ENCODE peak calls at places on chromosome 9, in four cellular contexts. F is body of pancreas; X is HCT116; B is effector memory CD4-positive, alpha-beta T cell. Y is an unnamed sample.

GRCh38 chr9:95822583-95823431 is 52.7 kb upstream of the ERCC6L2 start:
- DNase-seq in F (no peak), X (peak; percentile 2), B (no peak), Y (no peak)

GRCh38 chr9:101470929-101471328 is 35.4 kb upstream of the ALDOB start:
- DNase-seq in F (no peak), X (no peak), B (no peak), Y (no peak)

GRCh38 chr9:123073441-123073840 is 40.0 kb downstream of the GPR21 start:
- DNase-seq in F (no peak), X (no peak), B (no peak), Y (no peak)

GRCh38 chr9:99056876-99057664 is 47.8 kb upstream of the TGFBR1 start:
- DNase-seq in F (no peak), X (no peak), B (no peak), Y (no peak)

GRCh38 chr9:72980600-72981265 is 27.9 kb upstream of the ALDH1A1 start:
- DNase-seq in F (no peak), X (no peak), B (no peak), Y (no peak)

GRCh38 chr9:126609711-126610388 is 3.9 kb upstream of the LMX1B start:
- DNase-seq in F (no peak), X (no peak), B (no peak), Y (peak; percentile 62)

GRCh38 chr9:110650991-110651411 is 17.6 kb upstream of the MUSK start:
- DNase-seq in F (no peak), X (no peak), B (no peak), Y (no peak)

GRCh38 chr9:86925686-86926085 is 21.6 kb downstream of the GAS1 start:
- DNase-seq in F (no peak), X (no peak), B (no peak), Y (no peak)

GRCh38 chr9:112396872-112397271 is 17.0 kb downstream of the HSDL2 start:
- DNase-seq in F (no peak), X (no peak), B (no peak), Y (no peak)

GRCh38 chr9:2679011-2679410 is 38.3 kb upstream of the KCNV2 start:
- DNase-seq in F (no peak), X (no peak), B (no peak), Y (no peak)

GRCh38 chr9:109629615-109630014 is 131.5 kb upstream of the PTPN3 start:
- DNase-seq in F (no peak), X (no peak), B (no peak), Y (no peak)

GRCh38 chr9:129697111-129697955 is 31.9 kb downstream of the PRRX2 start:
- DNase-seq in F (peak; percentile 28), X (no peak), B (no peak), Y (peak; percentile 88)

GRCh38 chr9:91711755-91712591 is 238.1 kb downstream of the ROR2 start:
- DNase-seq in F (no peak), X (no peak), B (peak; percentile 9), Y (no peak)

GRCh38 chr9:77887660-77888059 is 144.0 kb downstream of the GNAQ start:
- DNase-seq in F (no peak), X (no peak), B (no peak), Y (no peak)

GRCh38 chr9:2019723-2020122 is 4.6 kb downstream of the SMARCA2 start:
- DNase-seq in F (no peak), X (no peak), B (no peak), Y (no peak)

GRCh38 chr9:134534661-134535080 is 106.9 kb upstream of the COL5A1 start:
- DNase-seq in F (no peak), X (no peak), B (no peak), Y (peak; percentile 50)

GRCh38 chr9:91580136-91580535 is 156.5 kb upstream of the NFIL3 start:
- DNase-seq in F (no peak), X (no peak), B (no peak), Y (no peak)

GRCh38 chr9:16236882-16237281 is 633.6 kb downstream of the BNC2 start:
- DNase-seq in F (no peak), X (no peak), B (no peak), Y (no peak)

GRCh38 chr9:135087489-135087791 is at the start of gene OLFM1:
- DNase-seq in F (peak; percentile 83), X (peak; percentile 38), B (no peak), Y (peak; percentile 91)

GRCh38 chr9:16282216-16282615 is 588.3 kb downstream of the BNC2 start:
- DNase-seq in F (no peak), X (no peak), B (no peak), Y (no peak)

GRCh38 chr9:111740739-111741138 is 54.0 kb downstream of the SHOC1 start:
- DNase-seq in F (no peak), X (no peak), B (no peak), Y (no peak)

GRCh38 chr9:91682806-91683205 is 259.2 kb upstream of the NFIL3 start:
- DNase-seq in F (no peak), X (no peak), B (no peak), Y (no peak)

GRCh38 chr9:104173020-104173419 is 78.9 kb downstream of the SMC2 start:
- DNase-seq in F (no peak), X (no peak), B (no peak), Y (no peak)

GRCh38 chr9:129885018-129885669 is 49.9 kb downstream of the USP20 start:
- DNase-seq in F (peak; percentile 45), X (no peak), B (no peak), Y (no peak)

GRCh38 chr9:34809504-34810186 is 99.7 kb upstream of the CCL21 start:
- DNase-seq in F (peak; percentile 37), X (no peak), B (no peak), Y (no peak)

GRCh38 chr9:35220659-35221338 is 59.0 kb downstream of the UNC13B start:
- DNase-seq in F (no peak), X (no peak), B (no peak), Y (no peak)

GRCh38 chr9:19372576-19372975 is 7.5 kb downstream of the RPS6 start:
- DNase-seq in F (no peak), X (no peak), B (no peak), Y (no peak)
- H3K36me3 ChIP-seq in F (peaks cover 22% of the 10 kb centered on the region), X (peaks cover 28% of the 10 kb centered on the region), B (peaks cover 45% of the 10 kb centered on the region), Y (no peaks in the 10 kb centered on the region)

GRCh38 chr9:128568470-128569083 is 16.2 kb downstream of the SPTAN1 start:
- DNase-seq in F (no peak), X (no peak), B (no peak), Y (no peak)
- H3K4me1 ChIP-seq in F (no peaks in the 10 kb centered on the region), X (no peaks in the 10 kb centered on the region), B (no peaks in the 10 kb centered on the region), Y (no peaks in the 10 kb centered on the region)

GRCh38 chr9:121779381-121780117 is 128.1 kb downstream of the DAB2IP start:
- DNase-seq in F (no peak), X (no peak), B (no peak), Y (no peak)
- H3K36me3 ChIP-seq in F (peaks cover 19% of the 10 kb centered on the region), X (no peaks in the 10 kb centered on the region), B (no peaks in the 10 kb centered on the region), Y (peaks cover 22% of the 10 kb centered on the region)

DNA sequence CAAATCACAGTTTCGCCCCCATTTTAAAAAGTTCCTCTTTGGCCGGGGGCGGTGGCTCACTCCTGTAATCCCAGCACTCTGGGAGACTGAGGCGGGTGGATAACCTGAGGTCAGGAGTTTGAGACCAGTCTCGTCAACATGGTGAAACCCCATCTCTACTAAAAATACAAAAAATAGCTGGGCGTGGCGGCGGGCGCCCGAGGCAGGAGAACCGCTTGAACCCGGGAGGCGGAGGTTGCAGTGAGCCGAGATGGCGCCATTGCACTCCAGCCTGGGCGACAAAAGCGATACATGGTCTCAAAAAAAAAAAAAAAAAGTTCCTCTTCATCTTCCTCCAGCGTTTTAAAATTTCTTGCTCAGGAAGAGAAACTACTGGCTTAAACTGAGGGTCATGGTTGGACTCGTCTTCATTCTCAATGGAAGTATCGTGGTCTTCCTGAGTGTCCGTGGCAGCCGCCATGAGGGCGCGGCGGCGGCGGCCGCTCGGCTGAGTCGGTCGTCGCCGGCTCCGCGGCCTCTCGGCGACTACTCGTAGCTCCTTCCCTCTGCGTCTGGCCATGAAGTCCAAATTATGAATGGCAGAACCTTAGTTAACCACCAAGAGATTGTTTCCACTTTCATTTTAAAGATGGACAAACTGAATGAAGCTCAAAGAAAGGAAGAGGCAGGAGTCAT is 92.1 kb upstream of the NR5A1 start:
- DNase-seq in F (no peak), X (no peak), B (no peak), Y (no peak)
- H3K4me1 ChIP-seq in F (peaks cover 21% of the 10 kb centered on the region), X (peaks cover 20% of the 10 kb centered on the region), B (no peaks in the 10 kb centered on the region), Y (no peaks in the 10 kb centered on the region)

GRCh38 chr9:136763649-136764035 is 676 bp downstream of the LCN15 start:
- DNase-seq in F (no peak), X (no peak), B (no peak), Y (no peak)
- H3K36me3 ChIP-seq in F (no peaks in the 10 kb centered on the region), X (no peaks in the 10 kb centered on the region), B (no peaks in the 10 kb centered on the region), Y (no peaks in the 10 kb centered on the region)

GRCh38 chr9:81620009-81620405 is 69.3 kb downstream of the TLE1 start:
- DNase-seq in F (no peak), X (no peak), B (no peak), Y (no peak)

GRCh38 chr9:81623778-81624177 is 65.6 kb downstream of the TLE1 start:
- DNase-seq in F (no peak), X (no peak), B (no peak), Y (no peak)

GRCh38 chr9:81621111-81621510 is 68.2 kb downstream of the TLE1 start:
- DNase-seq in F (no peak), X (no peak), B (no peak), Y (no peak)

GRCh38 chr9:81621785-81622243 is 67.5 kb downstream of the TLE1 start:
- DNase-seq in F (no peak), X (no peak), B (no peak), Y (no peak)

DNA sequence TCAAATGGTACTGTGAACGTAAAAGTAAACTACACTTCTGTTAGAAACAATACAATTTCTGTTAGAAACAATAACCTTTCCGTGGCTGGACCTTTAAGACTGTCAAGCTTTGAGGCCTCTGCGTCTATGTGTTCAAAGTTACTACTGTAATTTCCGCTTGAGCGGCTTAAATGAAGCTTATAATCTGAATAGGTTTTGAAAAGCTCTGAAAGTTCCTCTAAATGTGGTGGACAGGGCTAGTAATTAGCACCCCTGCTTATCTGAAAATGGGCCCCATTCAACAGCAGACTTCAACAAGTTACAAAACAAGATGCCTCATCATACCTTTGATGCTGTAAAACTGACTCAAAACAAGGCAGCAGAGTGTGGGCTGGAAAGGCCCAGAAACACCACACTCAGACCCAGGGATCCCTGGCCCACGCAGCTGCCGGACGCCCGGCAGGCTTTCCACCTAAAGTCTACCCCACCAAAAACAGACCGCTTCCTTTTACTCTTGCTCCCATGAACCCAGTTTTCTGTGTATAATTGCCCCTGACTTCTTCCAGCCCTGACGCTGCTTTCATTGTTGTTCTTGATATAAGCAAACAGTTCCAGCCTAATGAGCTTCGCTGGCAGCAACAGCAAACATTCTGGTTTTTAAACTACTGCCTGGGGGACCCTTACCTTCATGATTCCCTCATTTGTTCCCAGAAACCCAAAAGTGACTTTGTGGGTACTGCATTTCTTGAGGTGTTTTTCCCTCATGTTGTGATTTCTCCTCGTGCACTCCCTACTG is 66.7 kb downstream of the TLE1 start:
- DNase-seq in F (no peak), X (no peak), B (no peak), Y (no peak)
- H3K4me1 ChIP-seq in F (no peaks in the 10 kb centered on the region), X (peaks cover 12% of the 10 kb centered on the region), B (no peaks in the 10 kb centered on the region), Y (peaks cover 6% of the 10 kb centered on the region)

GRCh38 chr9:4844031-4844430 is 51.3 kb downstream of the RCL1 start:
- DNase-seq in F (no peak), X (no peak), B (no peak), Y (no peak)
- H3K36me3 ChIP-seq in F (peaks cover 2% of the 10 kb centered on the region), X (peaks cover 15% of the 10 kb centered on the region), B (peaks cover 15% of the 10 kb centered on the region), Y (peaks cover 5% of the 10 kb centered on the region)

GRCh38 chr9:18611946-18612345 is 138.0 kb downstream of the ADAMTSL1 start:
- DNase-seq in F (no peak), X (no peak), B (no peak), Y (no peak)
- H3K4me1 ChIP-seq in F (no peaks in the 10 kb centered on the region), X (no peaks in the 10 kb centered on the region), B (no peaks in the 10 kb centered on the region), Y (peaks cover 7% of the 10 kb centered on the region)